ENCODE peak calls at places on chromosomes 12 and 14, in five cellular contexts. One of them, this sample, is unnamed.

GRCh38 chr12:19404232-19404880 is 34.9 kb upstream of the AEBP2 start:
- ATAC-seq in RWPE2: no peak
- ATAC-seq in natural killer cell: peak; percentile 95
- ATAC-seq in stimulated activated naive CD8-positive, alpha-beta T cell treated with anti-CD3 and anti-CD28 coated beads, Interleukin-15, amount 100 ng/mL, for 72 hours: peak; percentile 86
- ATAC-seq in CD4-positive, CD25-positive, alpha-beta regulatory T cell: no peak
- ATAC-seq in this sample: no peak

GRCh38 chr14:74932401-74932901 is 9.4 kb upstream of the RPS6KL1 start:
- ATAC-seq in CD4-positive, CD25-positive, alpha-beta regulatory T cell: no peak
- ATAC-seq in stimulated activated naive CD8-positive, alpha-beta T cell treated with anti-CD3 and anti-CD28 coated beads, Interleukin-15, amount 100 ng/mL, for 72 hours: peak; percentile 37
- ATAC-seq in natural killer cell: no peak
- ATAC-seq in RWPE2: no peak
- ATAC-seq in this sample: no peak

GRCh38 chr12:93016752-93017350 is 87.8 kb upstream of the EEA1 start:
- ATAC-seq in RWPE2: no peak
- ATAC-seq in stimulated activated naive CD8-positive, alpha-beta T cell treated with anti-CD3 and anti-CD28 coated beads, Interleukin-15, amount 100 ng/mL, for 72 hours: no peak
- ATAC-seq in CD4-positive, CD25-positive, alpha-beta regulatory T cell: no peak
- ATAC-seq in natural killer cell: no peak
- ATAC-seq in this sample: no peak

GRCh38 chr12:93720559-93720958 is 43.4 kb downstream of the CRADD start:
- ATAC-seq in natural killer cell: no peak
- ATAC-seq in CD4-positive, CD25-positive, alpha-beta regulatory T cell: no peak
- ATAC-seq in stimulated activated naive CD8-positive, alpha-beta T cell treated with anti-CD3 and anti-CD28 coated beads, Interleukin-15, amount 100 ng/mL, for 72 hours: no peak
- ATAC-seq in RWPE2: no peak
- ATAC-seq in this sample: no peak

GRCh38 chr12:44812062-44812461 is 64.1 kb downstream of the NELL2 start:
- ATAC-seq in stimulated activated naive CD8-positive, alpha-beta T cell treated with anti-CD3 and anti-CD28 coated beads, Interleukin-15, amount 100 ng/mL, for 72 hours: peak; percentile 89
- ATAC-seq in natural killer cell: no peak
- ATAC-seq in RWPE2: no peak
- ATAC-seq in CD4-positive, CD25-positive, alpha-beta regulatory T cell: no peak
- ATAC-seq in this sample: peak; percentile 53

GRCh38 chr12:121072147-121072546 is 33.1 kb upstream of the OASL start:
- ATAC-seq in CD4-positive, CD25-positive, alpha-beta regulatory T cell: no peak
- ATAC-seq in natural killer cell: no peak
- ATAC-seq in stimulated activated naive CD8-positive, alpha-beta T cell treated with anti-CD3 and anti-CD28 coated beads, Interleukin-15, amount 100 ng/mL, for 72 hours: no peak
- ATAC-seq in RWPE2: no peak
- ATAC-seq in this sample: no peak

GRCh38 chr12:12387521-12387920 is 30.6 kb downstream of the BORCS5 start:
- ATAC-seq in RWPE2: peak; percentile 44
- ATAC-seq in natural killer cell: no peak
- ATAC-seq in CD4-positive, CD25-positive, alpha-beta regulatory T cell: peak; percentile 60
- ATAC-seq in stimulated activated naive CD8-positive, alpha-beta T cell treated with anti-CD3 and anti-CD28 coated beads, Interleukin-15, amount 100 ng/mL, for 72 hours: no peak
- ATAC-seq in this sample: no peak

GRCh38 chr12:122354958-122355641 is 67.4 kb downstream of the CLIP1 start:
- ATAC-seq in stimulated activated naive CD8-positive, alpha-beta T cell treated with anti-CD3 and anti-CD28 coated beads, Interleukin-15, amount 100 ng/mL, for 72 hours: no peak
- ATAC-seq in CD4-positive, CD25-positive, alpha-beta regulatory T cell: no peak
- ATAC-seq in natural killer cell: no peak
- ATAC-seq in RWPE2: no peak
- ATAC-seq in this sample: no peak

GRCh38 chr12:79375050-79375449 is 315.7 kb downstream of the PAWR start:
- ATAC-seq in CD4-positive, CD25-positive, alpha-beta regulatory T cell: no peak
- ATAC-seq in stimulated activated naive CD8-positive, alpha-beta T cell treated with anti-CD3 and anti-CD28 coated beads, Interleukin-15, amount 100 ng/mL, for 72 hours: no peak
- ATAC-seq in natural killer cell: no peak
- ATAC-seq in RWPE2: no peak
- ATAC-seq in this sample: no peak

GRCh38 chr12:80837342-80837978 is 100.3 kb downstream of the LIN7A start:
- ATAC-seq in CD4-positive, CD25-positive, alpha-beta regulatory T cell: no peak
- ATAC-seq in natural killer cell: no peak
- ATAC-seq in RWPE2: peak; percentile 68
- ATAC-seq in stimulated activated naive CD8-positive, alpha-beta T cell treated with anti-CD3 and anti-CD28 coated beads, Interleukin-15, amount 100 ng/mL, for 72 hours: no peak
- ATAC-seq in this sample: no peak

GRCh38 chr14:95268350-95268749 is 51.4 kb downstream of the CLMN start:
- ATAC-seq in RWPE2: no peak
- ATAC-seq in natural killer cell: no peak
- ATAC-seq in CD4-positive, CD25-positive, alpha-beta regulatory T cell: no peak
- ATAC-seq in stimulated activated naive CD8-positive, alpha-beta T cell treated with anti-CD3 and anti-CD28 coated beads, Interleukin-15, amount 100 ng/mL, for 72 hours: peak; percentile 70
- ATAC-seq in this sample: no peak

GRCh38 chr12:114625294-114625851 is 58.6 kb downstream of the TBX3 start:
- ATAC-seq in natural killer cell: no peak
- ATAC-seq in CD4-positive, CD25-positive, alpha-beta regulatory T cell: no peak
- ATAC-seq in stimulated activated naive CD8-positive, alpha-beta T cell treated with anti-CD3 and anti-CD28 coated beads, Interleukin-15, amount 100 ng/mL, for 72 hours: peak; percentile 49
- ATAC-seq in RWPE2: peak; percentile 70
- ATAC-seq in this sample: no peak

GRCh38 chr12:103599274-103599673 is 12.2 kb downstream of the STAB2 start:
- ATAC-seq in RWPE2: no peak
- ATAC-seq in natural killer cell: no peak
- ATAC-seq in CD4-positive, CD25-positive, alpha-beta regulatory T cell: no peak
- ATAC-seq in stimulated activated naive CD8-positive, alpha-beta T cell treated with anti-CD3 and anti-CD28 coated beads, Interleukin-15, amount 100 ng/mL, for 72 hours: no peak
- ATAC-seq in this sample: no peak

GRCh38 chr12:2824541-2824940 is 10.3 kb downstream of the NRIP2 start:
- ATAC-seq in CD4-positive, CD25-positive, alpha-beta regulatory T cell: no peak
- ATAC-seq in natural killer cell: no peak
- ATAC-seq in RWPE2: no peak
- ATAC-seq in stimulated activated naive CD8-positive, alpha-beta T cell treated with anti-CD3 and anti-CD28 coated beads, Interleukin-15, amount 100 ng/mL, for 72 hours: no peak
- ATAC-seq in this sample: no peak

GRCh38 chr12:68815232-68815927 is 7.4 kb downstream of the MDM2 start:
- ATAC-seq in RWPE2: no peak
- ATAC-seq in stimulated activated naive CD8-positive, alpha-beta T cell treated with anti-CD3 and anti-CD28 coated beads, Interleukin-15, amount 100 ng/mL, for 72 hours: no peak
- ATAC-seq in natural killer cell: no peak
- ATAC-seq in CD4-positive, CD25-positive, alpha-beta regulatory T cell: no peak
- ATAC-seq in this sample: no peak

GRCh38 chr14:98964171-98964570 is 307.8 kb downstream of the BCL11B start:
- ATAC-seq in RWPE2: peak; percentile 19
- ATAC-seq in CD4-positive, CD25-positive, alpha-beta regulatory T cell: no peak
- ATAC-seq in stimulated activated naive CD8-positive, alpha-beta T cell treated with anti-CD3 and anti-CD28 coated beads, Interleukin-15, amount 100 ng/mL, for 72 hours: peak; percentile 80
- ATAC-seq in natural killer cell: no peak
- ATAC-seq in this sample: no peak

GRCh38 chr14:67668559-67668958 is 5.9 kb downstream of the VTI1B start:
- ATAC-seq in CD4-positive, CD25-positive, alpha-beta regulatory T cell: no peak
- ATAC-seq in stimulated activated naive CD8-positive, alpha-beta T cell treated with anti-CD3 and anti-CD28 coated beads, Interleukin-15, amount 100 ng/mL, for 72 hours: peak; percentile 92
- ATAC-seq in RWPE2: no peak
- ATAC-seq in natural killer cell: peak; percentile 93
- ATAC-seq in this sample: no peak

GRCh38 chr14:23351681-23352505 is 794 bp downstream of the SLC22A17 start:
- ATAC-seq in natural killer cell: no peak
- ATAC-seq in RWPE2: peak; percentile 6
- ATAC-seq in CD4-positive, CD25-positive, alpha-beta regulatory T cell: peak; percentile 14
- ATAC-seq in stimulated activated naive CD8-positive, alpha-beta T cell treated with anti-CD3 and anti-CD28 coated beads, Interleukin-15, amount 100 ng/mL, for 72 hours: peak; percentile 50
- ATAC-seq in this sample: no peak

GRCh38 chr14:96030136-96030760 is 8.9 kb upstream of the C14orf132 start:
- ATAC-seq in natural killer cell: no peak
- ATAC-seq in CD4-positive, CD25-positive, alpha-beta regulatory T cell: no peak
- ATAC-seq in stimulated activated naive CD8-positive, alpha-beta T cell treated with anti-CD3 and anti-CD28 coated beads, Interleukin-15, amount 100 ng/mL, for 72 hours: no peak
- ATAC-seq in RWPE2: no peak
- ATAC-seq in this sample: no peak

GRCh38 chr12:106428379-106428778 is 70.8 kb downstream of the POLR3B start:
- ATAC-seq in natural killer cell: no peak
- ATAC-seq in RWPE2: no peak
- ATAC-seq in CD4-positive, CD25-positive, alpha-beta regulatory T cell: no peak
- ATAC-seq in stimulated activated naive CD8-positive, alpha-beta T cell treated with anti-CD3 and anti-CD28 coated beads, Interleukin-15, amount 100 ng/mL, for 72 hours: no peak
- ATAC-seq in this sample: no peak

GRCh38 chr12:23834076-23834475 is 115.4 kb downstream of the SOX5 start:
- ATAC-seq in natural killer cell: no peak
- ATAC-seq in RWPE2: no peak
- ATAC-seq in stimulated activated naive CD8-positive, alpha-beta T cell treated with anti-CD3 and anti-CD28 coated beads, Interleukin-15, amount 100 ng/mL, for 72 hours: no peak
- ATAC-seq in CD4-positive, CD25-positive, alpha-beta regulatory T cell: no peak
- ATAC-seq in this sample: no peak

GRCh38 chr14:79118291-79118690 is 948.1 kb downstream of the NRXN3 start:
- ATAC-seq in RWPE2: no peak
- ATAC-seq in CD4-positive, CD25-positive, alpha-beta regulatory T cell: no peak
- ATAC-seq in stimulated activated naive CD8-positive, alpha-beta T cell treated with anti-CD3 and anti-CD28 coated beads, Interleukin-15, amount 100 ng/mL, for 72 hours: no peak
- ATAC-seq in natural killer cell: no peak
- ATAC-seq in this sample: no peak

GRCh38 chr12:26239508-26240328 is 44.3 kb downstream of the SSPN start:
- ATAC-seq in natural killer cell: no peak
- ATAC-seq in stimulated activated naive CD8-positive, alpha-beta T cell treated with anti-CD3 and anti-CD28 coated beads, Interleukin-15, amount 100 ng/mL, for 72 hours: no peak
- ATAC-seq in CD4-positive, CD25-positive, alpha-beta regulatory T cell: no peak
- ATAC-seq in RWPE2: peak; percentile 78
- ATAC-seq in this sample: no peak

GRCh38 chr12:85425349-85425612 is 145.3 kb downstream of the ALX1 start:
- ATAC-seq in natural killer cell: no peak
- ATAC-seq in stimulated activated naive CD8-positive, alpha-beta T cell treated with anti-CD3 and anti-CD28 coated beads, Interleukin-15, amount 100 ng/mL, for 72 hours: no peak
- ATAC-seq in CD4-positive, CD25-positive, alpha-beta regulatory T cell: no peak
- ATAC-seq in RWPE2: no peak
- ATAC-seq in this sample: no peak

GRCh38 chr14:55804198-55804553 is 224.2 kb downstream of the KTN1 start:
- ATAC-seq in CD4-positive, CD25-positive, alpha-beta regulatory T cell: no peak
- ATAC-seq in natural killer cell: no peak
- ATAC-seq in stimulated activated naive CD8-positive, alpha-beta T cell treated with anti-CD3 and anti-CD28 coated beads, Interleukin-15, amount 100 ng/mL, for 72 hours: no peak
- ATAC-seq in RWPE2: no peak
- ATAC-seq in this sample: no peak

GRCh38 chr12:56248711-56249110 is 9.5 kb downstream of the ANKRD52 start:
- ATAC-seq in RWPE2: no peak
- ATAC-seq in stimulated activated naive CD8-positive, alpha-beta T cell treated with anti-CD3 and anti-CD28 coated beads, Interleukin-15, amount 100 ng/mL, for 72 hours: peak; percentile 46
- ATAC-seq in CD4-positive, CD25-positive, alpha-beta regulatory T cell: no peak
- ATAC-seq in natural killer cell: no peak
- ATAC-seq in this sample: no peak

GRCh38 chr14:100103261-100104005 is 38.2 kb downstream of the EVL start:
- ATAC-seq in CD4-positive, CD25-positive, alpha-beta regulatory T cell: no peak
- ATAC-seq in natural killer cell: no peak
- ATAC-seq in stimulated activated naive CD8-positive, alpha-beta T cell treated with anti-CD3 and anti-CD28 coated beads, Interleukin-15, amount 100 ng/mL, for 72 hours: peak; percentile 15
- ATAC-seq in RWPE2: no peak
- ATAC-seq in this sample: peak; percentile 61

GRCh38 chr12:19712041-19712440 is 272.7 kb downstream of the AEBP2 start:
- ATAC-seq in CD4-positive, CD25-positive, alpha-beta regulatory T cell: no peak
- ATAC-seq in natural killer cell: no peak
- ATAC-seq in stimulated activated naive CD8-positive, alpha-beta T cell treated with anti-CD3 and anti-CD28 coated beads, Interleukin-15, amount 100 ng/mL, for 72 hours: peak; percentile 54
- ATAC-seq in RWPE2: peak; percentile 31
- ATAC-seq in this sample: no peak

GRCh38 chr14:95758331-95758730 is 44.4 kb upstream of the TCL1A start:
- ATAC-seq in natural killer cell: no peak
- ATAC-seq in CD4-positive, CD25-positive, alpha-beta regulatory T cell: no peak
- ATAC-seq in RWPE2: no peak
- ATAC-seq in stimulated activated naive CD8-positive, alpha-beta T cell treated with anti-CD3 and anti-CD28 coated beads, Interleukin-15, amount 100 ng/mL, for 72 hours: no peak
- ATAC-seq in this sample: no peak

GRCh38 chr12:46443594-46444263 is 71.2 kb upstream of the SLC38A2 start:
- ATAC-seq in stimulated activated naive CD8-positive, alpha-beta T cell treated with anti-CD3 and anti-CD28 coated beads, Interleukin-15, amount 100 ng/mL, for 72 hours: no peak
- ATAC-seq in CD4-positive, CD25-positive, alpha-beta regulatory T cell: no peak
- ATAC-seq in RWPE2: no peak
- ATAC-seq in natural killer cell: no peak
- ATAC-seq in this sample: no peak